ENCODE peak calls at places on chromosome 2, in ten cellular contexts. One of them, this sample, is unnamed.

GRCh38 chr2:84897773-84898172 is 7.7 kb upstream of the TMSB10 start:
- DNase-seq in HFFc6: no peak
- DNase-seq in right lobe of liver: no peak
- DNase-seq in NCI-H460: no peak
- DNase-seq in NT2/D1: no peak
- DNase-seq in GM04504: no peak
- DNase-seq in H1: no peak
- DNase-seq in fibroblast of the aortic adventitia: no peak
- DNase-seq in NCI-H187: no peak
- DNase-seq in CD4-positive, alpha-beta T cell: no peak
- DNase-seq in this sample: no peak

GRCh38 chr2:52779446-52779845 is 988.2 kb upstream of the CHAC2 start:
- DNase-seq in NCI-H460: no peak
- DNase-seq in GM04504: no peak
- DNase-seq in CD4-positive, alpha-beta T cell: no peak
- DNase-seq in H1: no peak
- DNase-seq in HFFc6: no peak
- DNase-seq in NT2/D1: no peak
- DNase-seq in fibroblast of the aortic adventitia: no peak
- DNase-seq in NCI-H187: no peak
- DNase-seq in right lobe of liver: no peak
- DNase-seq in this sample: no peak

GRCh38 chr2:2564300-2565085 is 233.4 kb upstream of the MYT1L start:
- DNase-seq in GM04504: no peak
- DNase-seq in NCI-H460: no peak
- DNase-seq in fibroblast of the aortic adventitia: no peak
- DNase-seq in NCI-H187: peak; percentile 23
- DNase-seq in right lobe of liver: no peak
- DNase-seq in CD4-positive, alpha-beta T cell: no peak
- DNase-seq in NT2/D1: no peak
- DNase-seq in H1: no peak
- DNase-seq in HFFc6: no peak
- DNase-seq in this sample: no peak

GRCh38 chr2:241314181-241314932 is 1.1 kb downstream of the HDLBP start:
- DNase-seq in NCI-H460: no peak
- DNase-seq in H1: no peak
- DNase-seq in NT2/D1: no peak
- DNase-seq in HFFc6: peak; percentile 30
- DNase-seq in CD4-positive, alpha-beta T cell: no peak
- DNase-seq in fibroblast of the aortic adventitia: peak; percentile 56
- DNase-seq in GM04504: no peak
- DNase-seq in right lobe of liver: no peak
- DNase-seq in NCI-H187: no peak
- DNase-seq in this sample: no peak

GRCh38 chr2:121005512-121005911 is 269.8 kb downstream of the GLI2 start:
- DNase-seq in HFFc6: no peak
- DNase-seq in H1: no peak
- DNase-seq in right lobe of liver: no peak
- DNase-seq in NCI-H460: no peak
- DNase-seq in GM04504: no peak
- DNase-seq in fibroblast of the aortic adventitia: no peak
- DNase-seq in CD4-positive, alpha-beta T cell: no peak
- DNase-seq in NT2/D1: no peak
- DNase-seq in NCI-H187: no peak
- DNase-seq in this sample: no peak

GRCh38 chr2:67032091-67032490 is 365.0 kb upstream of the ETAA1 start:
- DNase-seq in NT2/D1: no peak
- DNase-seq in NCI-H187: no peak
- DNase-seq in fibroblast of the aortic adventitia: peak; percentile 52
- DNase-seq in NCI-H460: no peak
- DNase-seq in GM04504: no peak
- DNase-seq in CD4-positive, alpha-beta T cell: no peak
- DNase-seq in HFFc6: no peak
- DNase-seq in right lobe of liver: no peak
- DNase-seq in H1: no peak
- DNase-seq in this sample: no peak

GRCh38 chr2:217909156-217909820 is 93.5 kb downstream of the TNS1 start:
- DNase-seq in NCI-H460: no peak
- DNase-seq in right lobe of liver: no peak
- DNase-seq in NT2/D1: no peak
- DNase-seq in CD4-positive, alpha-beta T cell: no peak
- DNase-seq in H1: no peak
- DNase-seq in NCI-H187: no peak
- DNase-seq in fibroblast of the aortic adventitia: no peak
- DNase-seq in GM04504: no peak
- DNase-seq in HFFc6: no peak
- DNase-seq in this sample: no peak

GRCh38 chr2:179031731-179032408 is 18.1 kb downstream of the CCDC141 start:
- DNase-seq in HFFc6: peak; percentile 73
- DNase-seq in GM04504: peak; percentile 35
- DNase-seq in right lobe of liver: no peak
- DNase-seq in NCI-H187: no peak
- DNase-seq in H1: no peak
- DNase-seq in CD4-positive, alpha-beta T cell: no peak
- DNase-seq in fibroblast of the aortic adventitia: peak; percentile 27
- DNase-seq in NCI-H460: no peak
- DNase-seq in NT2/D1: no peak
- DNase-seq in this sample: peak; percentile 21

GRCh38 chr2:156673981-156674380 is 237.8 kb downstream of the GPD2 start:
- DNase-seq in H1: no peak
- DNase-seq in HFFc6: no peak
- DNase-seq in fibroblast of the aortic adventitia: no peak
- DNase-seq in NCI-H187: no peak
- DNase-seq in GM04504: no peak
- DNase-seq in CD4-positive, alpha-beta T cell: no peak
- DNase-seq in NCI-H460: no peak
- DNase-seq in right lobe of liver: no peak
- DNase-seq in NT2/D1: no peak
- DNase-seq in this sample: no peak

GRCh38 chr2:20411361-20411894 is 35.4 kb upstream of the RHOB start:
- DNase-seq in H1: peak; percentile 90
- DNase-seq in CD4-positive, alpha-beta T cell: peak; percentile 73
- DNase-seq in right lobe of liver: peak; percentile 84
- DNase-seq in NCI-H187: peak; percentile 13
- DNase-seq in NCI-H460: peak; percentile 84
- DNase-seq in NT2/D1: peak; percentile 79
- DNase-seq in GM04504: peak; percentile 62
- DNase-seq in HFFc6: peak; percentile 81
- DNase-seq in fibroblast of the aortic adventitia: peak; percentile 83
- DNase-seq in this sample: peak; percentile 73

GRCh38 chr2:37365669-37366068 is 21.2 kb downstream of the QPCT start:
- DNase-seq in fibroblast of the aortic adventitia: no peak
- DNase-seq in H1: peak; percentile 8
- DNase-seq in HFFc6: no peak
- DNase-seq in NT2/D1: no peak
- DNase-seq in GM04504: no peak
- DNase-seq in NCI-H460: no peak
- DNase-seq in NCI-H187: no peak
- DNase-seq in right lobe of liver: no peak
- DNase-seq in CD4-positive, alpha-beta T cell: no peak
- DNase-seq in this sample: no peak

GRCh38 chr2:27993950-27994728 is 103.6 kb downstream of the BABAM2 start:
- DNase-seq in H1: no peak
- DNase-seq in fibroblast of the aortic adventitia: no peak
- DNase-seq in NT2/D1: no peak
- DNase-seq in HFFc6: no peak
- DNase-seq in right lobe of liver: no peak
- DNase-seq in CD4-positive, alpha-beta T cell: no peak
- DNase-seq in NCI-H460: no peak
- DNase-seq in NCI-H187: no peak
- DNase-seq in GM04504: no peak
- DNase-seq in this sample: no peak

GRCh38 chr2:86223682-86224560 is 24.7 kb downstream of the MRPL35 start:
- DNase-seq in NCI-H460: no peak
- DNase-seq in HFFc6: peak; percentile 82
- DNase-seq in CD4-positive, alpha-beta T cell: no peak
- DNase-seq in H1: no peak
- DNase-seq in NCI-H187: no peak
- DNase-seq in right lobe of liver: no peak
- DNase-seq in GM04504: no peak
- DNase-seq in NT2/D1: no peak
- DNase-seq in fibroblast of the aortic adventitia: peak; percentile 81
- DNase-seq in this sample: no peak

GRCh38 chr2:11821705-11822104 is 75.3 kb downstream of the LPIN1 start:
- DNase-seq in NCI-H460: no peak
- DNase-seq in GM04504: no peak
- DNase-seq in H1: no peak
- DNase-seq in CD4-positive, alpha-beta T cell: no peak
- DNase-seq in NT2/D1: no peak
- DNase-seq in HFFc6: no peak
- DNase-seq in fibroblast of the aortic adventitia: no peak
- DNase-seq in right lobe of liver: no peak
- DNase-seq in NCI-H187: no peak
- DNase-seq in this sample: no peak

GRCh38 chr2:180291552-180292421 is 284.7 kb upstream of the CWC22 start:
- DNase-seq in NT2/D1: no peak
- DNase-seq in fibroblast of the aortic adventitia: peak; percentile 35
- DNase-seq in right lobe of liver: no peak
- DNase-seq in GM04504: no peak
- DNase-seq in NCI-H187: no peak
- DNase-seq in NCI-H460: peak; percentile 51
- DNase-seq in CD4-positive, alpha-beta T cell: no peak
- DNase-seq in H1: no peak
- DNase-seq in HFFc6: no peak
- DNase-seq in this sample: no peak

GRCh38 chr2:2861666-2862240 is 515.9 kb downstream of the EIPR1 start:
- DNase-seq in right lobe of liver: peak; percentile 13
- DNase-seq in GM04504: no peak
- DNase-seq in NCI-H187: no peak
- DNase-seq in fibroblast of the aortic adventitia: no peak
- DNase-seq in NT2/D1: no peak
- DNase-seq in HFFc6: no peak
- DNase-seq in NCI-H460: no peak
- DNase-seq in H1: no peak
- DNase-seq in CD4-positive, alpha-beta T cell: no peak
- DNase-seq in this sample: no peak

GRCh38 chr2:20465716-20466391 is 19.0 kb downstream of the RHOB start:
- DNase-seq in HFFc6: no peak
- DNase-seq in NCI-H187: no peak
- DNase-seq in H1: no peak
- DNase-seq in fibroblast of the aortic adventitia: no peak
- DNase-seq in NT2/D1: no peak
- DNase-seq in CD4-positive, alpha-beta T cell: peak; percentile 4
- DNase-seq in NCI-H460: no peak
- DNase-seq in GM04504: no peak
- DNase-seq in right lobe of liver: no peak
- DNase-seq in this sample: no peak

GRCh38 chr2:290090-290722 is 2.3 kb upstream of the ALKAL2 start:
- DNase-seq in NCI-H460: peak; percentile 65
- DNase-seq in HFFc6: peak; percentile 54
- DNase-seq in right lobe of liver: peak; percentile 87
- DNase-seq in CD4-positive, alpha-beta T cell: peak; percentile 63
- DNase-seq in GM04504: peak; percentile 31
- DNase-seq in fibroblast of the aortic adventitia: peak; percentile 76
- DNase-seq in NT2/D1: peak; percentile 75
- DNase-seq in NCI-H187: peak; percentile 32
- DNase-seq in H1: peak; percentile 81
- DNase-seq in this sample: no peak

GRCh38 chr2:106028192-106028591 is 165.9 kb downstream of the UXS1 start:
- DNase-seq in HFFc6: no peak
- DNase-seq in right lobe of liver: no peak
- DNase-seq in fibroblast of the aortic adventitia: no peak
- DNase-seq in CD4-positive, alpha-beta T cell: no peak
- DNase-seq in NCI-H187: no peak
- DNase-seq in NT2/D1: no peak
- DNase-seq in NCI-H460: no peak
- DNase-seq in H1: no peak
- DNase-seq in GM04504: no peak
- DNase-seq in this sample: no peak

GRCh38 chr2:2743164-2743571 is 412.1 kb upstream of the MYT1L start:
- DNase-seq in CD4-positive, alpha-beta T cell: no peak
- DNase-seq in HFFc6: no peak
- DNase-seq in right lobe of liver: no peak
- DNase-seq in NT2/D1: no peak
- DNase-seq in fibroblast of the aortic adventitia: peak; percentile 2
- DNase-seq in H1: no peak
- DNase-seq in GM04504: no peak
- DNase-seq in NCI-H187: no peak
- DNase-seq in NCI-H460: no peak
- DNase-seq in this sample: no peak

GRCh38 chr2:108587621-108588020 is 53.4 kb downstream of the LIMS1 start:
- DNase-seq in NT2/D1: no peak
- DNase-seq in H1: no peak
- DNase-seq in NCI-H187: no peak
- DNase-seq in NCI-H460: no peak
- DNase-seq in fibroblast of the aortic adventitia: peak; percentile 76
- DNase-seq in GM04504: no peak
- DNase-seq in CD4-positive, alpha-beta T cell: no peak
- DNase-seq in HFFc6: peak; percentile 70
- DNase-seq in right lobe of liver: no peak
- DNase-seq in this sample: no peak

GRCh38 chr2:11560806-11561205 is 27.0 kb downstream of the GREB1 start:
- DNase-seq in GM04504: no peak
- DNase-seq in NCI-H187: no peak
- DNase-seq in NT2/D1: no peak
- DNase-seq in fibroblast of the aortic adventitia: no peak
- DNase-seq in right lobe of liver: no peak
- DNase-seq in NCI-H460: no peak
- DNase-seq in CD4-positive, alpha-beta T cell: no peak
- DNase-seq in HFFc6: no peak
- DNase-seq in H1: no peak
- DNase-seq in this sample: no peak

GRCh38 chr2:66729391-66729790 is 294.5 kb downstream of the MEIS1 start:
- DNase-seq in fibroblast of the aortic adventitia: peak; percentile 10
- DNase-seq in NT2/D1: no peak
- DNase-seq in H1: no peak
- DNase-seq in right lobe of liver: no peak
- DNase-seq in HFFc6: peak; percentile 10
- DNase-seq in CD4-positive, alpha-beta T cell: no peak
- DNase-seq in GM04504: peak; percentile 5
- DNase-seq in NCI-H187: no peak
- DNase-seq in NCI-H460: no peak
- DNase-seq in this sample: no peak

GRCh38 chr2:8550481-8550880 is 131.4 kb upstream of the ID2 start:
- DNase-seq in NCI-H187: no peak
- DNase-seq in NT2/D1: no peak
- DNase-seq in fibroblast of the aortic adventitia: no peak
- DNase-seq in GM04504: no peak
- DNase-seq in NCI-H460: no peak
- DNase-seq in HFFc6: no peak
- DNase-seq in CD4-positive, alpha-beta T cell: no peak
- DNase-seq in right lobe of liver: no peak
- DNase-seq in H1: no peak
- DNase-seq in this sample: no peak

GRCh38 chr2:229282758-229283546 is 11.9 kb upstream of the PID1 start:
- DNase-seq in CD4-positive, alpha-beta T cell: no peak
- DNase-seq in H1: no peak
- DNase-seq in right lobe of liver: no peak
- DNase-seq in GM04504: peak; percentile 81
- DNase-seq in fibroblast of the aortic adventitia: peak; percentile 99
- DNase-seq in NCI-H460: no peak
- DNase-seq in NT2/D1: no peak
- DNase-seq in HFFc6: peak; percentile 82
- DNase-seq in NCI-H187: no peak
- DNase-seq in this sample: no peak

GRCh38 chr2:190804182-190804795 is 76.3 kb upstream of the GLS start:
- DNase-seq in CD4-positive, alpha-beta T cell: no peak
- DNase-seq in fibroblast of the aortic adventitia: peak; percentile 68
- DNase-seq in right lobe of liver: no peak
- DNase-seq in HFFc6: peak; percentile 36
- DNase-seq in GM04504: no peak
- DNase-seq in NCI-H187: no peak
- DNase-seq in NCI-H460: peak; percentile 11
- DNase-seq in NT2/D1: no peak
- DNase-seq in H1: no peak
- DNase-seq in this sample: no peak

GRCh38 chr2:37324786-37325624 is at the start of gene PRKD3:
- DNase-seq in GM04504: no peak
- DNase-seq in NCI-H187: peak; percentile 72
- DNase-seq in fibroblast of the aortic adventitia: peak; percentile 46
- DNase-seq in right lobe of liver: peak; percentile 86
- DNase-seq in NCI-H460: peak; percentile 60
- DNase-seq in H1: peak; percentile 80
- DNase-seq in CD4-positive, alpha-beta T cell: peak; percentile 76
- DNase-seq in HFFc6: no peak
- DNase-seq in NT2/D1: no peak
- DNase-seq in this sample: no peak

GRCh38 chr2:31535753-31536152 is 45.0 kb downstream of the SRD5A2 start:
- DNase-seq in NCI-H460: no peak
- DNase-seq in GM04504: no peak
- DNase-seq in NCI-H187: no peak
- DNase-seq in NT2/D1: no peak
- DNase-seq in CD4-positive, alpha-beta T cell: no peak
- DNase-seq in H1: no peak
- DNase-seq in right lobe of liver: no peak
- DNase-seq in HFFc6: no peak
- DNase-seq in fibroblast of the aortic adventitia: no peak
- DNase-seq in this sample: no peak

This sample was measured in memory B cell.